ENCODE peak calls at places on chromosomes 2 and 18, in four cellular contexts. One of them, this sample, is unnamed.

GRCh38 chr2:69777778-69778089 is 35.8 kb downstream of the ANXA4 start:
- DNase-seq in tibial nerve: no peak
- DNase-seq in lower lobe of right lung: no peak
- DNase-seq in H9: no peak
- DNase-seq in this sample: no peak

GRCh38 chr2:220191031-220191430 is 563.6 kb downstream of the SLC4A3 start:
- DNase-seq in H9: no peak
- DNase-seq in tibial nerve: no peak
- DNase-seq in lower lobe of right lung: no peak
- DNase-seq in this sample: no peak

GRCh38 chr18:77077401-77077800 is 55.2 kb downstream of the MBP start:
- DNase-seq in tibial nerve: no peak
- DNase-seq in lower lobe of right lung: no peak
- DNase-seq in H9: peak; percentile 12
- DNase-seq in this sample: no peak

GRCh38 chr18:77187201-77187600 is 54.6 kb upstream of the MBP start:
- DNase-seq in lower lobe of right lung: no peak
- DNase-seq in H9: no peak
- DNase-seq in tibial nerve: no peak
- DNase-seq in this sample: no peak

GRCh38 chr2:232689152-232689910 is 7.8 kb upstream of the GIGYF2 start:
- DNase-seq in lower lobe of right lung: no peak
- DNase-seq in tibial nerve: no peak
- DNase-seq in H9: no peak
- DNase-seq in this sample: no peak

GRCh38 chr2:148978026-148978685 is 60.3 kb upstream of the LYPD6B start:
- DNase-seq in H9: no peak
- DNase-seq in tibial nerve: no peak
- DNase-seq in lower lobe of right lung: no peak
- DNase-seq in this sample: no peak

GRCh38 chr2:150030440-150030839 is 442.9 kb upstream of the MMADHC start:
- DNase-seq in H9: no peak
- DNase-seq in lower lobe of right lung: no peak
- DNase-seq in tibial nerve: no peak
- DNase-seq in this sample: no peak

GRCh38 chr2:232897971-232898408 is 27.9 kb downstream of the SNORC start:
- DNase-seq in lower lobe of right lung: no peak
- DNase-seq in H9: no peak
- DNase-seq in tibial nerve: no peak
- DNase-seq in this sample: no peak

GRCh38 chr2:233980955-233981555 is 63.9 kb downstream of the TRPM8 start:
- DNase-seq in H9: no peak
- DNase-seq in tibial nerve: no peak
- DNase-seq in lower lobe of right lung: no peak
- DNase-seq in this sample: no peak

GRCh38 chr2:156098506-156098905 is 234.0 kb downstream of the NR4A2 start:
- DNase-seq in tibial nerve: no peak
- DNase-seq in lower lobe of right lung: no peak
- DNase-seq in H9: no peak
- DNase-seq in this sample: no peak

GRCh38 chr2:71609441-71609840 is 156.1 kb downstream of the DYSF start:
- DNase-seq in H9: no peak
- DNase-seq in lower lobe of right lung: no peak
- DNase-seq in tibial nerve: no peak
- DNase-seq in this sample: no peak

DNA sequence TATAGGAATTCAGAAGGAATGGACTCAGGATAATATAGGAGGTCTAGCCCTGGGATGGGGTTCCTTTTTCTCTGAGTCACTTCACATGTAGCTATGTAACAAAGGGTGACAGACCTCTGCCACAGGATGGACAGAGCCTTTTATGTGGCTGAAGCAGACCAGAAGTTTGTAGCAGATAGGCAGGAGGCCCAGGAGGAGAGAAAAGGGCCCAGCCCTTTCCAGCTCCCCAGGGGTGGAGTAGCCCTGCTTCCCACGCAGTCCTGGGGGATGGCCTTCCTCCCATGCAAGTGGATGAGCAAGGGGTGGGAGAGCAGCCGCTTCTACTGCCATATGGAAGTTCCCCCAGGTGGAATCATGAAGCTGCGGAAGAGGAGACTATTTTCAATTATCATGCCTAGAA is 40.3 kb downstream of the ARMC9 start:
- DNase-seq in H9: no peak
- DNase-seq in lower lobe of right lung: no peak
- DNase-seq in tibial nerve: no peak
- DNase-seq in this sample: no peak
- H3K27ac ChIP-seq in H9: no peak overlapping the region
- H3K27ac ChIP-seq in lower lobe of right lung: no peak overlapping the region
- H3K27ac ChIP-seq in tibial nerve: no peak overlapping the region
- H3K27ac ChIP-seq in this sample: no peak overlapping the region

GRCh38 chr2:85525567-85525966 is 13.4 kb upstream of the MAT2A start:
- DNase-seq in tibial nerve: no peak
- DNase-seq in H9: no peak
- DNase-seq in lower lobe of right lung: no peak
- DNase-seq in this sample: no peak
- H3K27ac ChIP-seq in tibial nerve: no peak overlapping the region
- H3K27ac ChIP-seq in H9: no peak overlapping the region
- H3K27ac ChIP-seq in lower lobe of right lung: no peak overlapping the region
- H3K27ac ChIP-seq in this sample: peak overlapping the region; percentile 89

DNA sequence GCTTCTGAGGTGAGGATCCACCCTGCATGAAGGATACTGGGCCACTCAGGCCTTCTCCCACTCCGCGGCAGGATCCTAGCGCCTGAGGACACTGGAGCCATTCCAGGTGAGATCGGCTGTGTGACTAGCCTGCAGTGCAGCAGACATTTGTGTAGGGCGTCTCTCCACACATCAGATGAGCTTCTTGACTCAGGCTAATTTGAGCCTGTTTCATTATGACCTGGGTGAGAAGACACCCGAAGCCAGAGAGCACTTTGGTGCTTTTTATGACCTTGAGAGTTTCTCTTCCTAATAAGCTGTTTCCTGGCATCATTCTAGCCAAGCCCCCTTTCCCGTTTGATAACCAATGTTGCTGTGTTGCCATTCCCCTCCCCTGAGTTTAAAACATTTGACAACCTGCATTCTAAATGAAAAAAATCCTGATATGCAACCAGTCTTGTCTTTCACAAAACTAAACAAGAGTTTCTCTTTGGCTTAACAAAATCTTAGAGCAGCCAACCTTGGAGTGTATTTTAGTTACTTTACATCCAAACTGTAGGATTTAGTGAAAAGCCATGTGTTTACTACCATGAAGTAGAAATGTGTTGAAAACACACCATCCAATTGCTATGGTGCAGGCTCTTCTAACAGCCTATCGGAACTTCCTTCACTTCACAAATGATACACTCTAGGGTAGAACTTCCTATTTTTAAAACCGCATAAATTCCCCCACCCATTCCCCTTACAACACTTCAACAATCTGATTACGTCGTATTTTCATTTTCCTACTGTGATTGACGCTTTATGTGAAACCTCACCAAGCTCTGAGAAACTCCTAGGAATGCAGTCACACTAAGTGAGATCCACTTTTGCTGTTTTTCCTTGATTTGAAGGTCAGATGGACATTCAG is 74.6 kb upstream of the MAP4K4 start:
- DNase-seq in tibial nerve: no peak
- DNase-seq in lower lobe of right lung: no peak
- DNase-seq in H9: no peak
- DNase-seq in this sample: no peak
- H3K27ac ChIP-seq in tibial nerve: no peak overlapping the region
- H3K27ac ChIP-seq in lower lobe of right lung: no peak overlapping the region
- H3K27ac ChIP-seq in H9: no peak overlapping the region
- H3K27ac ChIP-seq in this sample: no peak overlapping the region

GRCh38 chr2:171523969-171524401 is 1.7 kb downstream of the CYBRD1 start:
- DNase-seq in H9: no peak
- DNase-seq in tibial nerve: peak; percentile 15
- DNase-seq in lower lobe of right lung: peak; percentile 57
- DNase-seq in this sample: no peak
- H3K27ac ChIP-seq in H9: no peak overlapping the region
- H3K27ac ChIP-seq in tibial nerve: peak overlapping the region; percentile 94
- H3K27ac ChIP-seq in lower lobe of right lung: peak overlapping the region; percentile 93
- H3K27ac ChIP-seq in this sample: no peak overlapping the region

DNA sequence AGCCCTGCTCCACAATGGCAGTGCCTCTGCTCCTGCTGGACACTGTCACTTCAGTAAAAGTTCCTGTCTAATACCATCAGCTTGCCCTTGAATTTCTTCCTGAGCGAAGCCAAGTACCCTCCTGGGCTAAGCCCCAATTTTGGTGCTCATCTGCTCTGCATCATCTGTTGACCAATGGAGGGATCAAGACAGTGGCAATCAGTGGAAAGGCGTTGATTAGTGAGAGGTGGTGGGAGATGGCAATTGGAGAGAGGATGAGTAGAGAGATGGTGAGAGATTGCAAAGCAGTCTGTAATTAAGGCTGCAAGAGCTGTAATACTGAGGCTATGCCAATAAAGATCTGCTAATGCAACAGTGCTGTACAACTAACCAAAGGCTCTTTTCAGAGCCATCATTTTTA is 299.4 kb upstream of the CDH2 start:
- DNase-seq in lower lobe of right lung: no peak
- DNase-seq in tibial nerve: no peak
- DNase-seq in H9: no peak
- DNase-seq in this sample: no peak
- H3K27ac ChIP-seq in lower lobe of right lung: no peak overlapping the region
- H3K27ac ChIP-seq in tibial nerve: no peak overlapping the region
- H3K27ac ChIP-seq in H9: no peak overlapping the region
- H3K27ac ChIP-seq in this sample: no peak overlapping the region

GRCh38 chr2:112021781-112022231 is 33.3 kb upstream of the TMEM87B start:
- DNase-seq in H9: no peak
- DNase-seq in tibial nerve: no peak
- DNase-seq in lower lobe of right lung: no peak
- DNase-seq in this sample: no peak
- H3K27ac ChIP-seq in H9: no peak overlapping the region
- H3K27ac ChIP-seq in tibial nerve: no peak overlapping the region
- H3K27ac ChIP-seq in lower lobe of right lung: no peak overlapping the region
- H3K27ac ChIP-seq in this sample: no peak overlapping the region

This sample was measured in Panc1.